ENCODE peak calls at places on chromosome 2, in six cellular contexts. Q is HEK293T, J is K562, V is GM12878, O is IMR-90, N is HepG2. F is an unnamed sample.

GRCh38 chr2:238974061-238974460 is 126.2 kb downstream of the TWIST2 start:
- DNase-seq in Q (no peak), J (no peak), V (no peak), O (peak), N (no peak), F (no peak)

GRCh38 chr2:233116946-233117345 is 56.8 kb downstream of the INPP5D start:
- DNase-seq in Q (no peak), J (no peak), V (no peak), O (no peak), N (no peak), F (no peak)

GRCh38 chr2:58137856-58138255 is 91.2 kb downstream of the VRK2 start:
- DNase-seq in Q (no peak), J (no peak), V (no peak), O (no peak), N (no peak), F (no peak)

GRCh38 chr2:229713371-229714079 is 830 bp downstream of the DNER start:
- DNase-seq in Q (peak), J (no peak), V (no peak), O (no peak), N (no peak), F (peak)

GRCh38 chr2:29260151-29260772 is 145.0 kb downstream of the CLIP4 start:
- DNase-seq in Q (no peak), J (no peak), V (no peak), O (peak), N (no peak), F (no peak)

GRCh38 chr2:187825-188224 is 76.0 kb downstream of the SH3YL1 start:
- DNase-seq in Q (no peak), J (no peak), V (no peak), O (no peak), N (no peak), F (no peak)

GRCh38 chr2:3634631-3635091 is 23.3 kb upstream of the ALLC start:
- DNase-seq in Q (no peak), J (no peak), V (no peak), O (no peak), N (no peak), F (no peak)

GRCh38 chr2:235244497-235245215 is 249.2 kb upstream of the AGAP1 start:
- DNase-seq in Q (no peak), J (no peak), V (no peak), O (peak), N (no peak), F (no peak)

GRCh38 chr2:178066890-178067669 is 5.5 kb downstream of the PDE11A start:
- DNase-seq in Q (no peak), J (no peak), V (no peak), O (no peak), N (no peak), F (no peak)

GRCh38 chr2:101596346-101596745 is 101.2 kb upstream of the MAP4K4 start:
- DNase-seq in Q (no peak), J (no peak), V (no peak), O (peak), N (no peak), F (no peak)

GRCh38 chr2:188028739-188029138 is 262.9 kb upstream of the GULP1 start:
- DNase-seq in Q (no peak), J (no peak), V (no peak), O (no peak), N (no peak), F (no peak)

GRCh38 chr2:7196871-7197270 is 279.7 kb downstream of the RNF144A start:
- DNase-seq in Q (no peak), J (no peak), V (no peak), O (no peak), N (no peak), F (no peak)

GRCh38 chr2:190882327-190882766 is 1.7 kb downstream of the GLS start:
- DNase-seq in Q (no peak), J (no peak), V (peak), O (no peak), N (no peak), F (no peak)

GRCh38 chr2:9990735-9991134 is 39.2 kb downstream of the GRHL1 start:
- DNase-seq in Q (no peak), J (no peak), V (no peak), O (no peak), N (no peak), F (no peak)

GRCh38 chr2:169776483-169776802 is 22.2 kb upstream of the SSB start:
- DNase-seq in Q (no peak), J (no peak), V (no peak), O (peak), N (no peak), F (no peak)

GRCh38 chr2:197201874-197202273 is 108.7 kb downstream of the ANKRD44 start:
- DNase-seq in Q (no peak), J (no peak), V (no peak), O (no peak), N (no peak), F (no peak)

GRCh38 chr2:107712857-107713256 is 113.8 kb upstream of the RGPD4 start:
- DNase-seq in Q (no peak), J (no peak), V (no peak), O (no peak), N (no peak), F (no peak)

GRCh38 chr2:220533485-220533884 is 906.1 kb downstream of the SLC4A3 start:
- DNase-seq in Q (peak), J (peak), V (peak), O (peak), N (peak), F (peak)

GRCh38 chr2:43087413-43087812 is 139.0 kb downstream of the ZFP36L2 start:
- DNase-seq in Q (no peak), J (no peak), V (no peak), O (no peak), N (no peak), F (no peak)

GRCh38 chr2:20231632-20232031 is 6.7 kb upstream of the SDC1 start:
- DNase-seq in Q (no peak), J (no peak), V (no peak), O (peak), N (peak), F (peak)

GRCh38 chr2:191222507-191222906 is 22.7 kb upstream of the MYO1B start:
- DNase-seq in Q (no peak), J (no peak), V (no peak), O (no peak), N (no peak), F (no peak)

GRCh38 chr2:3807853-3808252 is 104.5 kb downstream of the DCDC2C start:
- DNase-seq in Q (no peak), J (no peak), V (no peak), O (peak), N (peak), F (no peak)

GRCh38 chr2:25981596-25982272 is 563 bp downstream of the KIF3C start:
- DNase-seq in Q (peak), J (peak), V (no peak), O (no peak), N (no peak), F (no peak)

GRCh38 chr2:19488009-19488691 is 129.7 kb upstream of the OSR1 start:
- DNase-seq in Q (no peak), J (no peak), V (no peak), O (peak), N (peak), F (peak)

GRCh38 chr2:60867848-60868247 is 13.5 kb upstream of the REL start:
- DNase-seq in Q (no peak), J (no peak), V (no peak), O (no peak), N (no peak), F (no peak)

GRCh38 chr2:67752964-67753363 is 309.8 kb downstream of the C1D start:
- DNase-seq in Q (no peak), J (no peak), V (no peak), O (peak), N (no peak), F (no peak)

GRCh38 chr2:111930875-111931274 is 32.5 kb downstream of the MERTK start:
- DNase-seq in Q (no peak), J (no peak), V (peak), O (peak), N (no peak), F (no peak)

GRCh38 chr2:215565897-215566296 is 130.0 kb upstream of the FN1 start:
- DNase-seq in Q (no peak), J (no peak), V (no peak), O (no peak), N (no peak), F (no peak)

GRCh38 chr2:72963423-72964145 is 46.3 kb downstream of the EMX1 start:
- DNase-seq in Q (no peak), J (no peak), V (no peak), O (no peak), N (no peak), F (no peak)

DNA sequence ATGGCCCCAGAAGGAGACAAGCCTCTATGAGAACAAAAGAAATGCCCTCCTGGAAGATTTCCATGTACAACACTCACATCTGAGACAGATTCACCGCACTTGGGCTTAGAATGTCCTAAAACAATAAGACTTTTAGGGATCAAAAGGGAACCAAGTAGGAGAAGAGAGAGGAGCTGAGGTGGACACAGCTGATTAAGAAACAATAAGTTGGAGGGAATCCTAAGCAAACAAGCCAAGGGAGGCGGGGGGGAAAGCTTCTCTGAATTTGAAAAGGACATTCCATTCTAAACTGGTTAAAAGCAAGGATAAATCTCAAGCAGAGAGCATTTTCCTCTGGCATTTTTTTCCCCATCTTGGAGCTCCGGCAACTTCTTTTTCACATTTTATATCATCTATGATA is 9.9 kb downstream of the ACVR1 start:
- DNase-seq in Q (no peak), J (no peak), V (no peak), O (no peak), N (no peak), F (no peak)
- TF ChIP-seq BHLHE40 in Q (no peak), J (no peak), V (no peak), O (no peak), N (no peak), F (no peak)

DNA sequence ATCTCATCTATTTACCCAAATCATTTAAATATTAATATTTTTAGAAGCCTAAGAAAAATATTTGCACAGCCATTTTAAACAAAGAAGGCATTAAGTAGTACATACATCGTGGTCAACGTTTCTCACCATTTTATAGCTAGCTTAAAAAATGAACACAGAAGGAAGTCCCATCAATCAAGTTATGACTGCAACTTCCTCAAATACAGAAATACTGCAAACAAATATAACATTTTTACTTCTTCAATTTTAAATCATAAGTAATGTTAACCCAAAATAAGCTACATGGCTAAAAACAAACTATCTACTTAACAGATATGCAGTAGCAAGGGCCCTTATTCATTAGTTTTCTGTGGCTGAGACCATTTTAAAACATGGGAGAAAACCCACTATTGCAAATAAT is 30.6 kb downstream of the ITSN2 start:
- DNase-seq in Q (no peak), J (no peak), V (no peak), O (no peak), N (no peak), F (no peak)
- TF ChIP-seq BHLHE40 in Q (no peak), J (no peak), V (no peak), O (no peak), N (no peak), F (no peak)

DNA sequence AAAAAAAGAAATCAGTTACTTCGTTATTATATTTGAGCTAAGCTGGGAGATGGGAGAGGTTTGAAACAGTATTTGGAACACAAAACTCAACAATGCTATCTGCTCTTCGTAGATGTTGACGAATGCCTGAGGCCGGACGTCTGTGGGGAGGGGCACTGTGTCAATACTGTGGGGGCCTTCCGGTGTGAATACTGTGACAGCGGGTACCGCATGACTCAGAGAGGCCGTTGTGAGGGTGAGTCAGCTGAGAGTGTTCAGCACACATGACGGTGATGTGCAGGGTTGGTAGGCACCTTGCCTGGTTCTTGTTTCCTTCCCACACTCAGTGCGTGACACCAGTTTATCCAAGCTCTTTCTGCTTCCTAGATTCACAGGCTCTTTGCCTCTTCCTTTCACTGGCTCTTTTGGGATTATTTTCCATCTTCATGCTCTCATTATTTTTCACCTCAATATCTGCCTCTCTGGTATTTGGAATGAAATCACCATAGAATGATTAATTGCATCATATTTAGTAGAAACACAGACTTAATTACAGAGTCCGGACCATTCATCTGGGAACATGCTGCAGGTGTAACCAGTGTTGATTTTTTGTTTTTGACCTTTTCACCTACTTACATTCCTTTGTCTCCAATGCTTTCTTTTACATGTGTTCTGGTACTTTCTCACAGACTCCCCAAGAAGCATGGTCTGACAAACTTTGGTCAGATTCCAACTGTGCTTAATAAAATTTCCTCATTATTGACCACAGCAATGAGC is 200.6 kb upstream of the RASGRP3 start:
- DNase-seq in Q (no peak), J (peak), V (no peak), O (peak), N (peak), F (peak)
- TF ChIP-seq BHLHE40 in Q (no peak), J (peak), V (no peak), O (peak), N (no peak), F (no peak)

DNA sequence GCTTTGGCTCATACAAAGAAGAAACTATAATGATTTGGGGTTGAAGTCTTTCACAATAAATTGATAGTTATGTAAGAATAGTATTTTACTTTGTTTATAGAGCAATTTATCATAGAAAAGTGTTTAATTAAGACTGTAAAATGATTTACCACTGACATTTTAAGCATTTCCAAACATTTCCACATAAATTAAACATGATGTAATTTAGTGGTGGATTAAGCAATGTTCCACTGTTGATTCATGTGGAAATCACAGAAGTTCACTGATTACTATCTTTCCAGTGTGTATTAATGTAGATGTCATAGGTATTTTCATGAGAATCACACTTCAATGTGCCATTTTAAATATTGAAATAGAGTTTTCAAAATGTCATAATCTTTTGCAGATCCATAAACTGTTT is 40.1 kb upstream of the GRB14 start:
- DNase-seq in Q (no peak), J (no peak), V (no peak), O (peak), N (no peak), F (no peak)
- TF ChIP-seq BHLHE40 in Q (no peak), J (no peak), V (no peak), O (no peak), N (no peak), F (no peak)

GRCh38 chr2:96773922-96774321 is 13.2 kb downstream of the CNNM4 start:
- DNase-seq in Q (no peak), J (no peak), V (no peak), O (no peak), N (no peak), F (no peak)
- TF ChIP-seq BHLHE40 in Q (no peak), J (no peak), V (peak), O (no peak), N (no peak), F (no peak)